ENCODE peak calls at places on chromosomes 16 and 17, in four cellular contexts. Z is K562, D is HepG2, W is WTC11. T is an unnamed sample.

GRCh38 chr16:11976850-11977205 is 294 bp downstream of the SNX29 start:
- DNase-seq in Z (no peak), W (no peak), D (no peak), T (no peak)

GRCh38 chr16:24838554-24839266 is 7.1 kb upstream of the SLC5A11 start:
- DNase-seq in Z (peak; percentile 80), W (no peak), D (peak; percentile 83), T (no peak)

GRCh38 chr17:34299918-34300600 is 14.5 kb downstream of the CCL11 start:
- DNase-seq in D (no peak), W (no peak), Z (no peak), T (no peak)

GRCh38 chr16:54178491-54178976 is 108.1 kb downstream of the IRX3 start:
- DNase-seq in Z (no peak), D (no peak), W (no peak), T (no peak)

GRCh38 chr16:70438325-70438982 is 446 bp downstream of the ST3GAL2 start:
- DNase-seq in Z (peak; percentile 82), W (peak; percentile 41), D (no peak), T (no peak)

GRCh38 chr16:64983983-64984382 is 137.9 kb downstream of the CDH11 start:
- DNase-seq in Z (peak; percentile 24), D (peak; percentile 5), W (peak; percentile 78), T (no peak)

GRCh38 chr17:74860229-74860998 is 729 bp upstream of the GRIN2C start:
- DNase-seq in Z (no peak), W (no peak), D (no peak), T (no peak)

GRCh38 chr17:75848523-75849303 is 4.5 kb upstream of the UNC13D start:
- DNase-seq in Z (peak; percentile 41), D (peak; percentile 80), W (peak; percentile 94), T (no peak)

GRCh38 chr16:56691885-56692284 is 9.6 kb downstream of the MT1X start:
- DNase-seq in D (peak; percentile 77), W (no peak), Z (no peak), T (no peak)

GRCh38 chr16:87681990-87682570 is 79.8 kb downstream of the JPH3 start:
- DNase-seq in Z (peak; percentile 58), D (peak; percentile 42), W (peak; percentile 75), T (no peak)

GRCh38 chr17:18862011-18862410 is 4.1 kb downstream of the PRPSAP2 start:
- DNase-seq in Z (no peak), D (no peak), W (no peak), T (no peak)

GRCh38 chr16:68685685-68686478 is 40.8 kb downstream of the CDH3 start:
- DNase-seq in Z (no peak), D (no peak), W (no peak), T (no peak)

GRCh38 chr16:27476240-27476639 is 73.5 kb downstream of the GTF3C1 start:
- DNase-seq in Z (no peak), D (no peak), W (no peak), T (no peak)

GRCh38 chr17:550041-550398 is 164.6 kb downstream of the VPS53 start:
- DNase-seq in W (no peak), D (no peak), Z (no peak), T (no peak)

GRCh38 chr17:43831633-43832032 is 1.3 kb downstream of the MPP3 start:
- DNase-seq in D (no peak), Z (no peak), W (no peak), T (no peak)

GRCh38 chr16:72123426-72123825 is 29.8 kb downstream of the DHX38 start:
- DNase-seq in D (no peak), Z (no peak), W (no peak), T (no peak)

GRCh38 chr17:67137026-67137370 is 92.6 kb downstream of the CACNG1 start:
- DNase-seq in D (no peak), Z (no peak), W (no peak), T (no peak)

GRCh38 chr17:77210946-77211541 is 70.3 kb downstream of the SEC14L1 start:
- DNase-seq in Z (no peak), W (no peak), D (no peak), T (no peak)

GRCh38 chr16:68406458-68407041 is 41.8 kb downstream of the SMPD3 start:
- DNase-seq in D (no peak), W (no peak), Z (no peak), T (no peak)

GRCh38 chr17:64024215-64024654 is 3.8 kb upstream of the ICAM2 start:
- DNase-seq in Z (peak; percentile 60), D (no peak), W (no peak), T (no peak)

GRCh38 chr17:29135464-29135863 is 44.7 kb downstream of the MYO18A start:
- DNase-seq in Z (no peak), D (no peak), W (no peak), T (no peak)

GRCh38 chr16:70681382-70682238 is 4.2 kb downstream of the MTSS2 start:
- DNase-seq in W (no peak), Z (no peak), D (peak; percentile 92), T (no peak)

DNA sequence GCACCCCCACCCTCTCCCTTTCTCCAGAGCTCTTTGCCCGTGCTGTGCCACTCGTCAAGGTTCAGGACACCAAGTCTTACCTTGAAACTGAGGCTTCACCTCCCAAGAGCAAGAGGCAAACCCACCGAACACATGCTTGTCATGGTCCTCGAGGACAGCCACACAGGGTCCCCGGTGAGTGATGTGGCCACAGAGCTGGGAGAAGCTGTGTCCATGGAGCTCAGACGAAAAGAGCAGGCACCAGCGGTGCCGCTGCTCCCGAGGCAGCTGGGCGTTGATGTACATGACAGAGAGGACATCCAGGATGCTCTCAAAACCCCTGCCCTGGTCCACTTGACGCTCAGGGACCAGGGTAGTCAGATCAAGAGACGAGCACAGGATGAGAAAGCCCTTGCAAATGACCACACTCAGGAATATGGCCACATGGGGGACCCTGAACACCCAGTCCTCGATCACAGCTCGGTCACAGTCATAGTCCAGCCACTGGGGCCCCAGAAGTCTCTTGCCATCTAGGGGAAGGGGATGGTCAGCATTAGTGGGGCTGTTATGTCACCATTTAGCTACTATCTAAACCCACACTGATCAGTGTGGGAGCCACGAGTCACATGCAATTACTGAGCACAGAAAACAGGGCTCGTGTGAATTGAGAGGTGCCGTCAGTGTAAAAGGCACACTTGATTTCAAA is 17.8 kb downstream of the MEAK7 start:
- DNase-seq in W (no peak), Z (peak; percentile 53), D (no peak), T (no peak)
- TF ChIP-seq CREM in W (no peak), Z (no peak), D (no peak), T (no peak)

GRCh38 chr17:39576187-39576586 is 31.5 kb downstream of the NEUROD2 start:
- DNase-seq in W (peak; percentile 62), Z (no peak), D (peak; percentile 35), T (no peak)

GRCh38 chr17:39568710-39569109 is 39.0 kb downstream of the NEUROD2 start:
- DNase-seq in Z (no peak), W (no peak), D (no peak), T (no peak)

GRCh38 chr17:39579318-39580081 is 28.2 kb downstream of the NEUROD2 start:
- DNase-seq in Z (no peak), W (peak; percentile 69), D (no peak), T (no peak)

GRCh38 chr17:39578272-39578671 is 29.4 kb downstream of the NEUROD2 start:
- DNase-seq in W (no peak), Z (no peak), D (no peak), T (no peak)

GRCh38 chr17:39573447-39574298 is 34.0 kb downstream of the NEUROD2 start:
- DNase-seq in Z (peak; percentile 82), W (peak; percentile 70), D (peak; percentile 20), T (no peak)
- TF ChIP-seq CREM in Z (no peak), W (peak; percentile 49), D (no peak), T (no peak)

GRCh38 chr17:71801301-71801700 is 319.5 kb upstream of the SOX9 start:
- DNase-seq in D (no peak), W (no peak), Z (no peak), T (no peak)
- TF ChIP-seq CREM in D (no peak), W (no peak), Z (no peak), T (no peak)

DNA sequence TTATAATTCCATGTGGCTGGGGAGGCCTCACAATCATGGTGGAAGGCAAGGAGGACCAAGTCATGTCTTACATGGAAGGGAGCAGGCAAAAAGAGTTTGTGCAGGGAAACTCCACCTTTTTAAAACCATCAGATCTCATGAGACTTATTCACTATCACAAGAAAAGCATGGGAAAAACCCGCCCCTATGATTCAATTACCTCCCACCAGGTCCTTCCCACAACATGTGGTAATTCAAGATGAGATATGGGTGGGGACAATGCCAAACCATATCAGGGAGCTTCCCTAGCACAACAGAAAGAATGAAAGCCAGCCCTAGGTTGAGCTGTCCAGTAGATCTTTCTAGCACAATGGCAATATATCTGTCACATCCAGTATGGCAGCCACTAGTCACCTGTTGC is 273.2 kb downstream of the GRIN2A start:
- DNase-seq in W (no peak), D (no peak), Z (no peak), T (no peak)
- TF ChIP-seq CREM in W (no peak), D (no peak), Z (no peak), T (no peak)

GRCh38 chr17:46943511-46944393 is 20.8 kb downstream of the GOSR2 start:
- DNase-seq in Z (peak; percentile 37), D (peak; percentile 92), W (peak; percentile 37), T (no peak)
- TF ChIP-seq CREM in Z (no peak), D (no peak), W (no peak), T (no peak)

DNA sequence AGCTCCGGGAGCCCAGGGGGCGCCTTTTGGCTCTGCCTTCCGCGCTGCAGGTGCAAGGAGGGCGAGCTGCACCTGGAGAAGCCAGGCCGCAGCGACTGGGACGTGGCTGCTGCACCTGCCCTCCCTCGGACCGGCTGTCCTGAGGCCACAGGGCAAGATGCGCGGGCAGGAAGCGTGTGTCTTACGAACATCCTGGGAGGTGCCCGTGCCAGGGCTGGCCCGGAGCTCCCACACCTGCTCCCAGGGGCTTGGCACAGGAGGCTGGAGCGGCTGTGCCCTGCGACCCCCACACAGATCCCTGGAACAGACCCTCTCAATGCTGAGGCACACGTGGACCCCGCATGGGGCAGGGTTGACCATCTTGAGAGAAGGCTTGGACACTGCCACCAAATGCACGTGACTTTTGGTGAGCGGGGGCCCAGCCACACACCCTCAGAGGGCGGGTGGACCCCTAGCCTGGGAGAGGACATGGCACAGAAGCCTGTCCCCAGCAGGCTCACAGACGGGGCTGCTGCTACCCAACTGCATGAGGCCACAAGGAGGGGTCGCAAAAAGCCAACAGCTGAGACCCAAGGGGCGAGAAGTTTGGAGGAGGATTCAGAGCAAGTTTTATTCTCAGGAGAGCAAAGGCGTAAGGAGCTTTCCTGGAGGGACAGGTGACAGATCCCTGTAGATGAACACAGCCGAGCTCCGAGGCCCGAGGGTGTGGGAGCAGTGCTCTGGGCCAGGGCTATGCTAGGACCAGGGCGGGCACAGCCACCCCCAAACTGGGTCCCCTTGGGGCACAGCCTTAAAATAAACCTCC is 11.4 kb downstream of the NDUFAF8 start:
- DNase-seq in D (no peak), W (no peak), Z (no peak), T (no peak)
- TF ChIP-seq CREM in D (no peak), W (no peak), Z (no peak), T (no peak)

DNA sequence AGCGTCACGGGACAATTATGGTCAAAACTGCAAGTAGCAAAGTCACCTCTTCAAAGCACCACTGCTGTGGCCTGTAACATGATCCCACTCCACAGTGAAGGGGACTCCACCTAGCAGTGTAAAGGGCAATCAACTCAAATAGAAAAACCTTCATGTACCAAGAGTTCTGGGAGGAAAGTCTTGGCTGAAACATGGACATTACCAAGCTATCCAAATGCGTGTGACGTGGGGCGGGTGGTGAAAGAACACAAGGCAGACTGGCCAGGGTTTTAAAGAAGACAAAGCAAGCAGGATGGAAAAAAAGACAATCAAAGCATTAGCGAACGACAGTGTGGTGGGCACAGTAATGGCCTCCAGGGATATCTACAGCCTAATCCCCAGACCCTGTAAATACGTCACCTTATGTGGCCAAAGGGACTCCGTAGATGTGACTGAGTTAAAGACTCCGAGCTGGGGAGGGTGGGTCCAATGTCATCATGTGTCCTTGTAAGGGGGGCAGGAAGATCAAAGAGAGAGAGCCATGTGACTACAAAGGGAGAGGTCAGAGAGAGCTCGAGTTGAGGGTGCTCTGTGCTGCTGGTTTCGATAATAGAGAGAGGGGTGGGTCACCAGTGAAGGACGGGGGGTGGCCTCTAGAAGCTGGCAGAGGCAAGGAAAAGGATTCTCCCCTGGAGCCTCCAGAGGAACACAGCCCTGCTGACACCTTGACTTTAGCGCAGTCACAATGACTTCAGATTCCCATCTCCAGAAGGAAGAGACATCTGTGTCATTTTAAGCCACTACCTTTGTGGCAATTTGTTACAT is 6.0 kb downstream of the HSDL1 start:
- DNase-seq in Z (peak; percentile 65), W (no peak), D (peak; percentile 97), T (peak; percentile 56)
- TF ChIP-seq CREM in Z (peak; percentile 62), W (no peak), D (no peak), T (peak; percentile 21)

T was measured in GM12878.